ENCODE peak calls at places on chromosomes 4 and X, in five cellular contexts. T is hepatocyte, Y is fibroblast of pulmonary artery, E is foreskin fibroblast, B is GM23338. G is an unnamed sample.

GRCh38 chr4:57137261-57137660 is 27.1 kb upstream of the IGFBP7 start:
- DNase-seq in T (no peak), Y (peak), E (no peak), B (no peak), G (no peak)

GRCh38 chr4:123749408-123749807 is 352.8 kb downstream of the SPRY1 start:
- DNase-seq in T (no peak), Y (no peak), E (no peak), B (no peak), G (no peak)

GRCh38 chrX:150332023-150332422 is 31.1 kb upstream of the MAMLD1 start:
- DNase-seq in T (no peak), Y (no peak), E (no peak), B (no peak), G (no peak)

GRCh38 chrX:123525131-123525725 is 207.6 kb downstream of the THOC2 start:
- DNase-seq in T (no peak), Y (no peak), E (no peak), B (no peak), G (no peak)

GRCh38 chrX:137424679-137425078 is 141.2 kb upstream of the ZIC3 start:
- DNase-seq in T (no peak), Y (no peak), E (no peak), B (peak), G (no peak)

GRCh38 chr4:183146478-183146877 is 47.4 kb downstream of the WWC2 start:
- DNase-seq in T (no peak), Y (no peak), E (no peak), B (no peak), G (no peak)

GRCh38 chrX:33211356-33212254 is at the start of gene DMD:
- DNase-seq in T (peak), Y (peak), E (peak), B (peak), G (peak)

GRCh38 chr4:176939445-176939844 is 146.7 kb upstream of the VEGFC start:
- DNase-seq in T (no peak), Y (peak), E (no peak), B (no peak), G (no peak)

GRCh38 chr4:41281038-41281634 is 24.4 kb downstream of the UCHL1 start:
- DNase-seq in T (peak), Y (peak), E (peak), B (peak), G (peak)

GRCh38 chr4:37845201-37845600 is 18.7 kb downstream of the PGM2 start:
- DNase-seq in T (no peak), Y (no peak), E (no peak), B (no peak), G (no peak)

GRCh38 chrX:57406149-57406548 is 119.6 kb downstream of the FAAH2 start:
- DNase-seq in T (no peak), Y (no peak), E (no peak), B (no peak), G (no peak)

GRCh38 chr4:127708985-127709384 is 21.2 kb upstream of the SLC25A31 start:
- DNase-seq in T (peak), Y (peak), E (peak), B (peak), G (peak)

GRCh38 chr4:164345756-164346155 is 408.2 kb upstream of the SMIM31 start:
- DNase-seq in T (no peak), Y (no peak), E (no peak), B (no peak), G (no peak)

GRCh38 chr4:47945930-47946726 is 31.7 kb upstream of the NFXL1 start:
- DNase-seq in T (no peak), Y (no peak), E (no peak), B (peak), G (no peak)
- TF ChIP-seq CTCF in T (no peak), Y (peak), E (no peak), B (peak), G (peak)

GRCh38 chr4:112060212-112060611 is 85.0 kb upstream of the FAM241A start:
- DNase-seq in T (peak), Y (peak), E (peak), B (peak), G (no peak)
- TF ChIP-seq CTCF in T (peak), Y (peak), E (peak), B (peak), G (peak)

DNA sequence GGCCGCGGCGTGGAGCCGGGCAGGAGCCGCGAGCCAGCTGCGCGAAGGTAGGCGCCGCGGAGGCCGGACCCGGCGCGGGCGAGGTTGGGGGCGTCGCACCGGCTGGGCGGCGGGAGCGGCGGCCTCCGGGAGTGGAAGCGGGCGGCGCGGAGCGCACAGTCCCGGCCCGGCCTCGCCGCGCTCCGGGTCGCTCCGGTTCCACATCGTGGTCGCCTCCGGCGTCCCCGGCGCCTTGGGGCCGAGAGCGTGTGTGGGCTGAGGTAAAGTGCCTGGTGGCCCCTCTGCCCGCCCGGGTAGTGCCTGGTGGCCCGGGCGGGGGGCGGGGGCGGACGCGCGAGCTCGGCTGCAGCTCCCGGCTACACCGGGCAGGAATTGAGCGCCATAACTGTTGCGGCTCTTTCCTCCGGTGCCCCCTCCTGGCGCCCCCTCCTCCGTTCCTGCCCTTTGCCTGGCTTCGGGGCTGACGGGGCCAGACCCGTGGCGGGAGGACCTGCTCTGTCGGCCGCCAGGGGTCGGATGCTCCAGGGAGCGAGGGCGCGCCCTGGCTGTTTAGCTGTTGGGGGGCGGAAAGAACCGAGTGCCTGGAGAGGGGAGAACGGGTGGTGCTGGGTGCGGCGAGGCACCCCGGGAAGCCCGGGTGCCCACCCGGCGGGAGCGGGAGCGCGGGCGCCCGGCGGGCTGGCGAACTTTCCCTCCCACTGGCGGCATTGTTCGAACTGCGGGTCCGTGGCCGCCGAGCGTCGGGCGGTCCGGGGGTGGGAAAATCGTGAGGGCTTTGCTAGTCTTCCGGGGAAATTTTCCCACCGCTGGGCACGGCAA is 661 bp downstream of the JADE3 start:
- DNase-seq in T (peak), Y (peak), E (peak), B (peak), G (peak)
- TF ChIP-seq CTCF in T (peak), Y (peak), E (peak), B (peak), G (peak)

GRCh38 chr4:73853718-73854473 is 800 bp downstream of the PF4V1 start:
- DNase-seq in T (no peak), Y (no peak), E (no peak), B (no peak), G (no peak)

GRCh38 chr4:73851293-73851692 is 1.8 kb upstream of the PF4V1 start:
- DNase-seq in T (no peak), Y (no peak), E (no peak), B (no peak), G (no peak)

GRCh38 chr4:73855406-73855805 is 2.3 kb downstream of the PF4V1 start:
- DNase-seq in T (no peak), Y (peak), E (no peak), B (no peak), G (no peak)

GRCh38 chr4:73852771-73853170 is 325 bp upstream of the PF4V1 start:
- DNase-seq in T (no peak), Y (no peak), E (no peak), B (no peak), G (no peak)

GRCh38 chr4:73853246-73853704 is at the start of gene PF4V1:
- DNase-seq in T (peak), Y (no peak), E (no peak), B (peak), G (no peak)
- TF ChIP-seq CTCF in T (peak), Y (peak), E (peak), B (no peak), G (no peak)